ENCODE peak calls at places on chromosomes 5 and 9, in six cellular contexts. G is bronchial epithelial cell, L is nephron progenitor cell, O is B cell, A is cardiac fibroblast, Y is mammary epithelial cell. F is an unnamed sample.

GRCh38 chr5:173890195-173890951 is 2.2 kb downstream of the CPEB4 start:
- DNase-seq in G (peak), L (peak), O (no peak), A (peak), Y (no peak), F (no peak)

GRCh38 chr9:117796681-117797080 is 92.5 kb downstream of the TLR4 start:
- DNase-seq in G (no peak), L (no peak), O (no peak), A (peak), Y (no peak), F (no peak)

GRCh38 chr5:121029536-121030245 is 565.6 kb downstream of the PRR16 start:
- DNase-seq in G (no peak), L (no peak), O (no peak), A (no peak), Y (no peak), F (no peak)

GRCh38 chr9:123111427-123111826 is 78.0 kb downstream of the GPR21 start:
- DNase-seq in G (peak), L (no peak), O (no peak), A (no peak), Y (no peak), F (no peak)

GRCh38 chr9:89690334-89690912 is 85.6 kb downstream of the GADD45G start:
- DNase-seq in G (peak), L (no peak), O (no peak), A (no peak), Y (no peak), F (no peak)

GRCh38 chr9:108052431-108053080 is 563.0 kb upstream of the KLF4 start:
- DNase-seq in G (no peak), L (no peak), O (no peak), A (no peak), Y (no peak), F (no peak)

GRCh38 chr5:93158841-93159240 is 422.2 kb downstream of the NR2F1-AS1 start:
- DNase-seq in G (peak), L (no peak), O (no peak), A (peak), Y (no peak), F (no peak)

GRCh38 chr5:123505633-123506032 is 6.3 kb upstream of the CSNK1G3 start:
- DNase-seq in G (no peak), L (no peak), O (no peak), A (no peak), Y (no peak), F (no peak)

GRCh38 chr5:83433891-83434290 is 37.7 kb upstream of the VCAN start:
- DNase-seq in G (no peak), L (no peak), O (no peak), A (peak), Y (no peak), F (no peak)

GRCh38 chr5:53262348-53262970 is 152.9 kb upstream of the MOCS2 start:
- DNase-seq in G (peak), L (peak), O (no peak), A (peak), Y (peak), F (no peak)

GRCh38 chr5:170691623-170692022 is 91.9 kb upstream of the GABRP start:
- DNase-seq in G (no peak), L (peak), O (no peak), A (no peak), Y (no peak), F (no peak)
- TF ChIP-seq CTCF in G (no peak), L (peak), O (no peak), A (no peak), Y (no peak), F (no peak)

DNA sequence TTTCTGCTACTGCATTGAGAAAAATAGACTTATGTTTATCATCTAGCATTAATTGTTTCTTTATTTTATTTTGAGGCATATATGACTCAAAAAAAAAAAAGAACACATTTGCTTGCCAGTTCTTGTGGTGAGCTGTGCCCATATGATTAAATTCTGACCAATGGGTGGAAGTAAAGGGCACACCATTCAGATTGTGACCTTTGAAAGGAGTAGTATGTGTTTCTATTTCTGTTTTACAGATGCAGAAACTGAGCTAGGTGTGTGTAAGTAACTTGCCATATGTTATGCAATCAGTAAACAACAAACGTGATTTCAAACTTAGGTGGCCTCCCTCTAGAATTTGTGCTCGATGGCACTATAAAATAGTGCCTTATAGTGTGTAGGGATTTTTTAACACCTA is 368.1 kb upstream of the EDIL3 start:
- DNase-seq in G (peak), L (no peak), O (no peak), A (no peak), Y (no peak), F (no peak)
- TF ChIP-seq CTCF in G (no peak), L (no peak), O (no peak), A (no peak), Y (no peak), F (no peak)

GRCh38 chr9:137095664-137096517 is 9.1 kb downstream of the MAN1B1 start:
- DNase-seq in G (no peak), L (no peak), O (no peak), A (no peak), Y (no peak), F (no peak)
- TF ChIP-seq CTCF in G (peak), L (no peak), O (peak), A (no peak), Y (peak), F (no peak)

DNA sequence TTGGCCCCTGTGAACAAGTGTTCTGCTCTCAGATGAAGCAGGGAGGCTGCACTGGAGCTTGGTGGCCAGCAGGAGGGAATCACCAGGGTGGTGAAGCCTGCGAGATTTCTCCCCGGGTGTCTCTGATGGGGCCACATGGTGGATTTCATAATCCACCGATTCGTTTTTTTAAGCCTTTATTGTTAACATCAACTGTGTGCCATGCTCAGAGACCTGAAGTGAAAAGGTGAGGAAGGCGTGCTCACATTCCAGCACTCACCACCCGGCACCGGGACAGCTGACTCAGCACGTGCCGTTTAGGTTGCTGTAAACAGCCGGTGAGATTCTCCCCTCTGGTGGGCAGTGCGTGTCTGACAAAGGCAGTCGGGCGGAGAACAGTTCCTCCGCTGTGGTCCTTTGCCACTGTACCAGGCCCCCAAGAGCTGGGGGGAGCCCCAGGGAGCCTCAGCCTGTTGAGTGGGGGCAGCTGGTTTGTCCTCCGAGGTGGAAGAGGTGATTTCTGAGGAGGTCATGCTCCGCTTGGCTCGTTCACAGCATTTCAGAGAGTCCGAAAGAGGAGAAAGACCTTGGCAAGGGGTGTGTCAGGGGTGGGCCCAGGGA is 12.7 kb upstream of the AHRR start:
- DNase-seq in G (peak), L (peak), O (no peak), A (peak), Y (no peak), F (no peak)
- TF ChIP-seq CTCF in G (peak), L (peak), O (no peak), A (peak), Y (peak), F (no peak)

GRCh38 chr9:134283692-134284265 is 42.5 kb upstream of the RXRA start:
- DNase-seq in G (no peak), L (no peak), O (no peak), A (no peak), Y (no peak), F (no peak)
- TF ChIP-seq CTCF in G (no peak), L (no peak), O (no peak), A (no peak), Y (no peak), F (no peak)

GRCh38 chr5:61132559-61132958 is 29.7 kb downstream of the SMIM15 start:
- DNase-seq in G (no peak), L (no peak), O (no peak), A (peak), Y (no peak), F (no peak)
- TF ChIP-seq CTCF in G (no peak), L (no peak), O (no peak), A (no peak), Y (no peak), F (no peak)

GRCh38 chr5:94785111-94785510 is 166.6 kb downstream of the SLF1 start:
- DNase-seq in G (peak), L (no peak), O (no peak), A (peak), Y (no peak), F (no peak)
- TF ChIP-seq CTCF in G (no peak), L (peak), O (no peak), A (no peak), Y (peak), F (no peak)

GRCh38 chr5:176361437-176362097 is at the start of gene KIAA1191:
- DNase-seq in G (peak), L (peak), O (peak), A (peak), Y (peak), F (peak)
- TF ChIP-seq CTCF in G (peak), L (no peak), O (peak), A (peak), Y (peak), F (no peak)

GRCh38 chr5:35647128-35647527 is 29.5 kb downstream of the SPEF2 start:
- DNase-seq in G (no peak), L (no peak), O (no peak), A (no peak), Y (no peak), F (no peak)

GRCh38 chr5:35647712-35648111 is 30.0 kb downstream of the SPEF2 start:
- DNase-seq in G (no peak), L (no peak), O (no peak), A (no peak), Y (no peak), F (no peak)

GRCh38 chr5:35656721-35657120 is 39.1 kb downstream of the SPEF2 start:
- DNase-seq in G (no peak), L (no peak), O (no peak), A (no peak), Y (no peak), F (no peak)

GRCh38 chr5:35651002-35651756 is 33.5 kb downstream of the SPEF2 start:
- DNase-seq in G (peak), L (peak), O (no peak), A (peak), Y (peak), F (no peak)
- TF ChIP-seq CTCF in G (peak), L (peak), O (peak), A (peak), Y (peak), F (peak)

GRCh38 chr5:60671899-60672692 is 27.9 kb downstream of the DEPDC1B start:
- DNase-seq in G (no peak), L (no peak), O (no peak), A (no peak), Y (no peak), F (no peak)

GRCh38 chr5:60670764-60671163 is 29.2 kb downstream of the DEPDC1B start:
- DNase-seq in G (no peak), L (no peak), O (no peak), A (no peak), Y (no peak), F (no peak)

GRCh38 chr5:60672693-60673264 is 27.2 kb downstream of the DEPDC1B start:
- DNase-seq in G (no peak), L (no peak), O (no peak), A (no peak), Y (no peak), F (no peak)

GRCh38 chr5:60673329-60673728 is 26.6 kb downstream of the DEPDC1B start:
- DNase-seq in G (no peak), L (no peak), O (no peak), A (no peak), Y (no peak), F (no peak)

GRCh38 chr5:60668715-60669304 is 31.2 kb downstream of the DEPDC1B start:
- DNase-seq in G (peak), L (no peak), O (no peak), A (peak), Y (peak), F (no peak)
- TF ChIP-seq CTCF in G (peak), L (peak), O (peak), A (peak), Y (peak), F (peak)